ENCODE peak calls at places on chromosomes 1 and 21, in seven cellular contexts. I, L, R, A, B, F and S are unnamed samples.
A peak's percentile ranks its signal among the peaks of the same experiment; 100 is the strongest.

GRCh38 chr1:115456441-115456961 is 118.5 kb upstream of the NGF start:
- DNase-seq in I (no peak), L (no peak), R (no peak), A (no peak), B (no peak), F (peak; percentile 57), S (no peak)

GRCh38 chr1:47324682-47325081 is 8.9 kb upstream of the CMPK1 start:
- DNase-seq in I (no peak), L (no peak), R (no peak), A (peak; percentile 41), B (no peak), F (no peak), S (no peak)

GRCh38 chr1:34398205-34398915 is 221.7 kb downstream of the C1orf94 start:
- DNase-seq in I (no peak), L (no peak), R (no peak), A (peak; percentile 53), B (no peak), F (no peak), S (no peak)

GRCh38 chr1:98523256-98523655 is 138.3 kb upstream of the SNX7 start:
- DNase-seq in I (no peak), L (no peak), R (no peak), A (no peak), B (no peak), F (no peak), S (no peak)

GRCh38 chr21:34029724-34030528 is 43.5 kb upstream of the MRPS6 start:
- DNase-seq in I (peak; percentile 49), L (peak; percentile 83), R (peak; percentile 92), A (peak; percentile 61), B (no peak), F (peak; percentile 73), S (no peak)

GRCh38 chr1:117852846-117853555 is 76.4 kb downstream of the GDAP2 start:
- DNase-seq in I (no peak), L (no peak), R (no peak), A (no peak), B (no peak), F (no peak), S (no peak)

GRCh38 chr1:8343464-8344001 is 25.6 kb downstream of the SLC45A1 start:
- DNase-seq in I (no peak), L (peak; percentile 95), R (peak; percentile 96), A (no peak), B (no peak), F (peak; percentile 96), S (no peak)

GRCh38 chr1:53878492-53879105 is 11.0 kb downstream of the YIPF1 start:
- DNase-seq in I (no peak), L (peak; percentile 77), R (peak; percentile 72), A (peak; percentile 20), B (no peak), F (peak; percentile 56), S (no peak)

GRCh38 chr21:45409466-45410150 is 4.6 kb downstream of the COL18A1 start:
- DNase-seq in I (no peak), L (no peak), R (no peak), A (no peak), B (no peak), F (no peak), S (no peak)

GRCh38 chr1:15744122-15744679 is 1.9 kb downstream of the TMEM82 start:
- DNase-seq in I (no peak), L (no peak), R (no peak), A (no peak), B (no peak), F (no peak), S (no peak)

GRCh38 chr1:210416681-210417080 is 88.0 kb downstream of the HHAT start:
- DNase-seq in I (no peak), L (no peak), R (no peak), A (no peak), B (no peak), F (no peak), S (no peak)